ENCODE peak calls at places on chromosome 4, in nine cellular contexts. One of them, this sample, is unnamed.

GRCh38 chr4:53987761-53988171 is 76.6 kb downstream of the CHIC2 start:
- DNase-seq in CD8-positive, alpha-beta memory T cell: no peak
- DNase-seq in stimulated activated CD4-positive, alpha-beta T cell treated with anti-CD3 and anti-CD28 coated beads, Interleukin-15, amount 100 ng/mL, for 24 hours: no peak
- DNase-seq in NCI-H2171: no peak
- DNase-seq in sigmoid colon: no peak
- DNase-seq in fibroblast of pulmonary artery: peak
- DNase-seq in activated naive CD4-positive, alpha-beta T cell treated with anti-CD3 and anti-CD28 coated beads, Interleukin-2, amount 50 U/mL, for 72 hours: no peak
- DNase-seq in HCT116: peak
- DNase-seq in prostate gland: no peak
- DNase-seq in this sample: no peak

GRCh38 chr4:37685726-37686372 is 327 bp downstream of the RELL1 start:
- DNase-seq in CD8-positive, alpha-beta memory T cell: peak
- DNase-seq in stimulated activated CD4-positive, alpha-beta T cell treated with anti-CD3 and anti-CD28 coated beads, Interleukin-15, amount 100 ng/mL, for 24 hours: peak
- DNase-seq in NCI-H2171: no peak
- DNase-seq in sigmoid colon: peak
- DNase-seq in fibroblast of pulmonary artery: no peak
- DNase-seq in activated naive CD4-positive, alpha-beta T cell treated with anti-CD3 and anti-CD28 coated beads, Interleukin-2, amount 50 U/mL, for 72 hours: peak
- DNase-seq in HCT116: no peak
- DNase-seq in prostate gland: peak
- DNase-seq in this sample: no peak

GRCh38 chr4:185128272-185129119 is 14.6 kb upstream of the SLC25A4 start:
- DNase-seq in CD8-positive, alpha-beta memory T cell: peak
- DNase-seq in stimulated activated CD4-positive, alpha-beta T cell treated with anti-CD3 and anti-CD28 coated beads, Interleukin-15, amount 100 ng/mL, for 24 hours: peak
- DNase-seq in NCI-H2171: no peak
- DNase-seq in sigmoid colon: no peak
- DNase-seq in fibroblast of pulmonary artery: peak
- DNase-seq in activated naive CD4-positive, alpha-beta T cell treated with anti-CD3 and anti-CD28 coated beads, Interleukin-2, amount 50 U/mL, for 72 hours: peak
- DNase-seq in HCT116: no peak
- DNase-seq in prostate gland: peak
- DNase-seq in this sample: no peak

GRCh38 chr4:83189631-83190136 is 75.2 kb upstream of the PLAC8 start:
- DNase-seq in CD8-positive, alpha-beta memory T cell: no peak
- DNase-seq in stimulated activated CD4-positive, alpha-beta T cell treated with anti-CD3 and anti-CD28 coated beads, Interleukin-15, amount 100 ng/mL, for 24 hours: no peak
- DNase-seq in NCI-H2171: no peak
- DNase-seq in sigmoid colon: no peak
- DNase-seq in fibroblast of pulmonary artery: no peak
- DNase-seq in activated naive CD4-positive, alpha-beta T cell treated with anti-CD3 and anti-CD28 coated beads, Interleukin-2, amount 50 U/mL, for 72 hours: no peak
- DNase-seq in HCT116: no peak
- DNase-seq in prostate gland: no peak
- DNase-seq in this sample: no peak

GRCh38 chr4:56575820-56576429 is 70.3 kb downstream of the ARL9 start:
- DNase-seq in CD8-positive, alpha-beta memory T cell: no peak
- DNase-seq in stimulated activated CD4-positive, alpha-beta T cell treated with anti-CD3 and anti-CD28 coated beads, Interleukin-15, amount 100 ng/mL, for 24 hours: no peak
- DNase-seq in NCI-H2171: no peak
- DNase-seq in sigmoid colon: no peak
- DNase-seq in fibroblast of pulmonary artery: peak
- DNase-seq in activated naive CD4-positive, alpha-beta T cell treated with anti-CD3 and anti-CD28 coated beads, Interleukin-2, amount 50 U/mL, for 72 hours: no peak
- DNase-seq in HCT116: peak
- DNase-seq in prostate gland: no peak
- DNase-seq in this sample: peak

GRCh38 chr4:5165419-5166369 is 114.4 kb downstream of the STK32B start:
- DNase-seq in CD8-positive, alpha-beta memory T cell: no peak
- DNase-seq in stimulated activated CD4-positive, alpha-beta T cell treated with anti-CD3 and anti-CD28 coated beads, Interleukin-15, amount 100 ng/mL, for 24 hours: no peak
- DNase-seq in NCI-H2171: no peak
- DNase-seq in sigmoid colon: no peak
- DNase-seq in fibroblast of pulmonary artery: peak
- DNase-seq in activated naive CD4-positive, alpha-beta T cell treated with anti-CD3 and anti-CD28 coated beads, Interleukin-2, amount 50 U/mL, for 72 hours: no peak
- DNase-seq in HCT116: no peak
- DNase-seq in prostate gland: no peak
- DNase-seq in this sample: no peak

GRCh38 chr4:38600575-38600974 is 63.4 kb upstream of the KLF3 start:
- DNase-seq in CD8-positive, alpha-beta memory T cell: no peak
- DNase-seq in stimulated activated CD4-positive, alpha-beta T cell treated with anti-CD3 and anti-CD28 coated beads, Interleukin-15, amount 100 ng/mL, for 24 hours: no peak
- DNase-seq in NCI-H2171: no peak
- DNase-seq in sigmoid colon: no peak
- DNase-seq in fibroblast of pulmonary artery: no peak
- DNase-seq in activated naive CD4-positive, alpha-beta T cell treated with anti-CD3 and anti-CD28 coated beads, Interleukin-2, amount 50 U/mL, for 72 hours: no peak
- DNase-seq in HCT116: no peak
- DNase-seq in prostate gland: no peak
- DNase-seq in this sample: no peak

GRCh38 chr4:173835863-173836262 is 305.8 kb upstream of the HAND2 start:
- DNase-seq in CD8-positive, alpha-beta memory T cell: no peak
- DNase-seq in stimulated activated CD4-positive, alpha-beta T cell treated with anti-CD3 and anti-CD28 coated beads, Interleukin-15, amount 100 ng/mL, for 24 hours: no peak
- DNase-seq in NCI-H2171: no peak
- DNase-seq in sigmoid colon: peak
- DNase-seq in fibroblast of pulmonary artery: peak
- DNase-seq in activated naive CD4-positive, alpha-beta T cell treated with anti-CD3 and anti-CD28 coated beads, Interleukin-2, amount 50 U/mL, for 72 hours: no peak
- DNase-seq in HCT116: no peak
- DNase-seq in prostate gland: no peak
- DNase-seq in this sample: peak

GRCh38 chr4:47415719-47416118 is 47.8 kb downstream of the COMMD8 start:
- DNase-seq in CD8-positive, alpha-beta memory T cell: no peak
- DNase-seq in stimulated activated CD4-positive, alpha-beta T cell treated with anti-CD3 and anti-CD28 coated beads, Interleukin-15, amount 100 ng/mL, for 24 hours: no peak
- DNase-seq in NCI-H2171: no peak
- DNase-seq in sigmoid colon: no peak
- DNase-seq in fibroblast of pulmonary artery: no peak
- DNase-seq in activated naive CD4-positive, alpha-beta T cell treated with anti-CD3 and anti-CD28 coated beads, Interleukin-2, amount 50 U/mL, for 72 hours: no peak
- DNase-seq in HCT116: no peak
- DNase-seq in prostate gland: no peak
- DNase-seq in this sample: no peak

GRCh38 chr4:6772223-6772928 is 10.2 kb upstream of the KIAA0232 start:
- DNase-seq in CD8-positive, alpha-beta memory T cell: no peak
- DNase-seq in stimulated activated CD4-positive, alpha-beta T cell treated with anti-CD3 and anti-CD28 coated beads, Interleukin-15, amount 100 ng/mL, for 24 hours: no peak
- DNase-seq in NCI-H2171: peak
- DNase-seq in sigmoid colon: peak
- DNase-seq in fibroblast of pulmonary artery: no peak
- DNase-seq in activated naive CD4-positive, alpha-beta T cell treated with anti-CD3 and anti-CD28 coated beads, Interleukin-2, amount 50 U/mL, for 72 hours: no peak
- DNase-seq in HCT116: no peak
- DNase-seq in prostate gland: peak
- DNase-seq in this sample: no peak

GRCh38 chr4:138861130-138861529 is 154.5 kb upstream of the NOCT start:
- DNase-seq in CD8-positive, alpha-beta memory T cell: no peak
- DNase-seq in stimulated activated CD4-positive, alpha-beta T cell treated with anti-CD3 and anti-CD28 coated beads, Interleukin-15, amount 100 ng/mL, for 24 hours: no peak
- DNase-seq in NCI-H2171: no peak
- DNase-seq in sigmoid colon: no peak
- DNase-seq in fibroblast of pulmonary artery: no peak
- DNase-seq in activated naive CD4-positive, alpha-beta T cell treated with anti-CD3 and anti-CD28 coated beads, Interleukin-2, amount 50 U/mL, for 72 hours: no peak
- DNase-seq in HCT116: no peak
- DNase-seq in prostate gland: no peak
- DNase-seq in this sample: no peak

GRCh38 chr4:57039345-57039744 is 60.6 kb downstream of the POLR2B start:
- DNase-seq in CD8-positive, alpha-beta memory T cell: no peak
- DNase-seq in stimulated activated CD4-positive, alpha-beta T cell treated with anti-CD3 and anti-CD28 coated beads, Interleukin-15, amount 100 ng/mL, for 24 hours: no peak
- DNase-seq in NCI-H2171: no peak
- DNase-seq in sigmoid colon: no peak
- DNase-seq in fibroblast of pulmonary artery: no peak
- DNase-seq in activated naive CD4-positive, alpha-beta T cell treated with anti-CD3 and anti-CD28 coated beads, Interleukin-2, amount 50 U/mL, for 72 hours: no peak
- DNase-seq in HCT116: no peak
- DNase-seq in prostate gland: no peak
- DNase-seq in this sample: no peak

GRCh38 chr4:138405439-138405838 is 163.3 kb upstream of the SLC7A11 start:
- DNase-seq in CD8-positive, alpha-beta memory T cell: no peak
- DNase-seq in stimulated activated CD4-positive, alpha-beta T cell treated with anti-CD3 and anti-CD28 coated beads, Interleukin-15, amount 100 ng/mL, for 24 hours: no peak
- DNase-seq in NCI-H2171: no peak
- DNase-seq in sigmoid colon: no peak
- DNase-seq in fibroblast of pulmonary artery: peak
- DNase-seq in activated naive CD4-positive, alpha-beta T cell treated with anti-CD3 and anti-CD28 coated beads, Interleukin-2, amount 50 U/mL, for 72 hours: no peak
- DNase-seq in HCT116: no peak
- DNase-seq in prostate gland: no peak
- DNase-seq in this sample: no peak